ENCODE peak calls at places on chromosomes 1 and 21, in eight cellular contexts. B, V, W, J, Q, O, A and L are unnamed samples.
A peak's percentile ranks its signal among the peaks of the same experiment; 100 is the strongest.

GRCh38 chr1:44807364-44808062 is 362 bp upstream of the DYNLT4 start:
- DNase-seq in B (peak; percentile 100), V (peak; percentile 100), W (peak; percentile 74), J (peak; percentile 97), Q (no peak), O (peak; percentile 97), A (peak; percentile 94), L (peak; percentile 100)

GRCh38 chr1:100440075-100440809 is 87.9 kb downstream of the CDC14A start:
- DNase-seq in B (no peak), V (no peak), W (peak; percentile 20), J (no peak), Q (no peak), O (no peak), A (no peak), L (no peak)

GRCh38 chr1:201113451-201114244 is 1.4 kb upstream of the CACNA1S start:
- DNase-seq in B (no peak), V (no peak), W (no peak), J (no peak), Q (no peak), O (no peak), A (no peak), L (no peak)

GRCh38 chr1:40692429-40692905 is 963 bp downstream of the NFYC start:
- DNase-seq in B (no peak), V (no peak), W (no peak), J (no peak), Q (peak; percentile 14), O (no peak), A (no peak), L (no peak)

GRCh38 chr1:230205719-230206198 is 138.7 kb downstream of the GALNT2 start:
- DNase-seq in B (no peak), V (peak; percentile 57), W (no peak), J (no peak), Q (no peak), O (no peak), A (no peak), L (no peak)

GRCh38 chr21:28333455-28334108 is 659.1 kb downstream of the LTN1 start:
- DNase-seq in B (no peak), V (no peak), W (no peak), J (no peak), Q (no peak), O (no peak), A (no peak), L (no peak)

GRCh38 chr1:160309183-160309535 is 24.2 kb upstream of the PEX19 start:
- DNase-seq in B (peak; percentile 22), V (no peak), W (no peak), J (no peak), Q (no peak), O (no peak), A (no peak), L (no peak)

GRCh38 chr1:77673030-77673429 is 9.4 kb downstream of the ZZZ3 start:
- DNase-seq in B (no peak), V (no peak), W (no peak), J (no peak), Q (no peak), O (no peak), A (no peak), L (no peak)

GRCh38 chr1:171911506-171911905 is 70.2 kb downstream of the DNM3 start:
- DNase-seq in B (peak; percentile 35), V (no peak), W (no peak), J (no peak), Q (no peak), O (no peak), A (peak; percentile 28), L (no peak)

GRCh38 chr1:182185822-182186756 is 124.6 kb upstream of the ZNF648 start:
- DNase-seq in B (peak; percentile 95), V (no peak), W (no peak), J (no peak), Q (peak; percentile 48), O (no peak), A (peak; percentile 82), L (peak; percentile 86)

GRCh38 chr1:61568460-61569211 is 156.3 kb downstream of the TM2D1 start:
- DNase-seq in B (no peak), V (no peak), W (no peak), J (no peak), Q (no peak), O (no peak), A (no peak), L (no peak)

GRCh38 chr21:44871576-44872265 is 1.8 kb downstream of the PTTG1IP start:
- DNase-seq in B (peak; percentile 78), V (no peak), W (no peak), J (no peak), Q (no peak), O (no peak), A (peak; percentile 44), L (no peak)

GRCh38 chr1:112714313-112715263 is 544 bp downstream of the PPM1J start:
- DNase-seq in B (no peak), V (no peak), W (no peak), J (peak; percentile 41), Q (no peak), O (no peak), A (no peak), L (no peak)

GRCh38 chr1:68955424-68955823 is 458.5 kb upstream of the DEPDC1 start:
- DNase-seq in B (no peak), V (no peak), W (no peak), J (no peak), Q (no peak), O (no peak), A (no peak), L (no peak)

GRCh38 chr1:160567858-160568682 is 11.2 kb downstream of the CD84 start:
- DNase-seq in B (no peak), V (no peak), W (no peak), J (no peak), Q (no peak), O (no peak), A (no peak), L (no peak)

GRCh38 chr1:155591770-155592169 is 18.2 kb upstream of the MSTO1 start:
- DNase-seq in B (peak; percentile 58), V (peak; percentile 19), W (peak; percentile 57), J (no peak), Q (peak; percentile 54), O (peak; percentile 20), A (peak; percentile 75), L (no peak)

GRCh38 chr1:176460606-176461336 is 2.2 kb upstream of the PAPPA2 start:
- DNase-seq in B (no peak), V (no peak), W (no peak), J (no peak), Q (no peak), O (no peak), A (no peak), L (no peak)

GRCh38 chr1:172826096-172826741 is 167.3 kb downstream of the FASLG start:
- DNase-seq in B (peak; percentile 86), V (peak; percentile 64), W (no peak), J (peak; percentile 22), Q (peak; percentile 41), O (no peak), A (peak; percentile 89), L (peak; percentile 37)

GRCh38 chr1:196723325-196724185 is 51.1 kb upstream of the CFHR3 start:
- DNase-seq in B (peak; percentile 48), V (peak; percentile 7), W (peak; percentile 31), J (no peak), Q (peak; percentile 66), O (peak; percentile 1), A (peak; percentile 62), L (peak; percentile 4)

GRCh38 chr1:38512789-38513188 is 346.8 kb downstream of the RRAGC start:
- DNase-seq in B (no peak), V (no peak), W (no peak), J (no peak), Q (no peak), O (no peak), A (no peak), L (no peak)

GRCh38 chr1:164659621-164660414 is 100.8 kb downstream of the PBX1 start:
- DNase-seq in B (no peak), V (no peak), W (no peak), J (no peak), Q (no peak), O (no peak), A (no peak), L (no peak)

GRCh38 chr1:193654951-193655705 is 468.7 kb upstream of the B3GALT2 start:
- DNase-seq in B (peak; percentile 9), V (no peak), W (no peak), J (no peak), Q (no peak), O (no peak), A (peak; percentile 82), L (no peak)

GRCh38 chr1:201530741-201531521 is 8.0 kb upstream of the NAV1 start:
- DNase-seq in B (peak; percentile 80), V (no peak), W (peak; percentile 73), J (peak; percentile 92), Q (peak; percentile 90), O (no peak), A (peak; percentile 73), L (no peak)

GRCh38 chr1:100353988-100354387 is 1.7 kb downstream of the CDC14A start:
- DNase-seq in B (peak; percentile 69), V (no peak), W (no peak), J (no peak), Q (peak; percentile 27), O (no peak), A (no peak), L (peak; percentile 26)

GRCh38 chr1:43282220-43283195 is 2.9 kb downstream of the C1orf210 start:
- DNase-seq in B (no peak), V (no peak), W (no peak), J (no peak), Q (no peak), O (no peak), A (no peak), L (no peak)

GRCh38 chr21:27300770-27301169 is 333.9 kb upstream of the ADAMTS5 start:
- DNase-seq in B (no peak), V (no peak), W (no peak), J (no peak), Q (no peak), O (no peak), A (no peak), L (no peak)

GRCh38 chr1:100510441-100510840 is 27.5 kb upstream of the GPR88 start:
- DNase-seq in B (no peak), V (no peak), W (no peak), J (no peak), Q (no peak), O (peak; percentile 69), A (no peak), L (no peak)

GRCh38 chr1:187236145-187236544 is 407.4 kb downstream of the PLA2G4A start:
- DNase-seq in B (no peak), V (no peak), W (no peak), J (no peak), Q (no peak), O (no peak), A (no peak), L (no peak)

GRCh38 chr1:59146056-59146455 is 150.8 kb upstream of the FGGY start:
- DNase-seq in B (no peak), V (no peak), W (no peak), J (no peak), Q (no peak), O (no peak), A (no peak), L (no peak)

GRCh38 chr1:181972256-181972655 is 89.3 kb downstream of the ZNF648 start:
- DNase-seq in B (no peak), V (no peak), W (no peak), J (no peak), Q (no peak), O (no peak), A (no peak), L (no peak)

GRCh38 chr1:208929575-208929974 is 653.9 kb upstream of the CAMK1G start:
- DNase-seq in B (no peak), V (no peak), W (no peak), J (no peak), Q (no peak), O (no peak), A (no peak), L (no peak)

GRCh38 chr1:66351474-66351873 is 182.5 kb upstream of the SGIP1 start:
- DNase-seq in B (peak; percentile 22), V (no peak), W (no peak), J (no peak), Q (no peak), O (no peak), A (peak; percentile 59), L (no peak)

GRCh38 chr1:36203554-36204346 is 20.5 kb upstream of the THRAP3 start:
- DNase-seq in B (peak; percentile 50), V (no peak), W (peak; percentile 3), J (peak; percentile 30), Q (no peak), O (no peak), A (no peak), L (peak; percentile 47)

GRCh38 chr1:43975249-43975961 is 645 bp downstream of the ATP6V0B start:
- DNase-seq in B (no peak), V (no peak), W (peak; percentile 39), J (peak; percentile 46), Q (no peak), O (no peak), A (no peak), L (no peak)